ENCODE peak calls at places on chromosomes 5 and 9, in four cellular contexts. One of them, this sample, is unnamed.

GRCh38 chr9:24487250-24487861 is 58.3 kb downstream of the IZUMO3 start:
- DNase-seq in heart right ventricle: no peak
- DNase-seq in GM13977: no peak
- DNase-seq in HCT116: no peak
- DNase-seq in this sample: no peak

GRCh38 chr9:69975681-69976080 is 68.0 kb upstream of the MAMDC2 start:
- DNase-seq in heart right ventricle: no peak
- DNase-seq in GM13977: no peak
- DNase-seq in HCT116: no peak
- DNase-seq in this sample: no peak

GRCh38 chr5:100537946-100538345 is 2.8 kb downstream of the FAM174A start:
- DNase-seq in heart right ventricle: no peak
- DNase-seq in GM13977: no peak
- DNase-seq in HCT116: no peak
- DNase-seq in this sample: no peak

GRCh38 chr9:35862328-35862727 is 7.9 kb downstream of the OR13J1 start:
- DNase-seq in heart right ventricle: no peak
- DNase-seq in GM13977: no peak
- DNase-seq in HCT116: no peak
- DNase-seq in this sample: no peak

GRCh38 chr5:7169240-7169878 is 226.6 kb upstream of the ADCY2 start:
- DNase-seq in heart right ventricle: no peak
- DNase-seq in GM13977: no peak
- DNase-seq in HCT116: no peak
- DNase-seq in this sample: no peak

GRCh38 chr5:134063421-134063820 is 51.1 kb upstream of the TCF7 start:
- DNase-seq in heart right ventricle: no peak
- DNase-seq in GM13977: no peak
- DNase-seq in HCT116: no peak
- DNase-seq in this sample: no peak

GRCh38 chr9:8835291-8835690 is 1035.7 kb upstream of the DMAC1 start:
- DNase-seq in heart right ventricle: no peak
- DNase-seq in GM13977: no peak
- DNase-seq in HCT116: no peak
- DNase-seq in this sample: no peak

GRCh38 chr5:131814990-131815389 is 18.2 kb upstream of the FNIP1 start:
- DNase-seq in heart right ventricle: no peak
- DNase-seq in GM13977: no peak
- DNase-seq in HCT116: peak
- DNase-seq in this sample: no peak

GRCh38 chr9:114112778-114113585 is 13.9 kb upstream of the KIF12 start:
- DNase-seq in heart right ventricle: peak
- DNase-seq in GM13977: no peak
- DNase-seq in HCT116: no peak
- DNase-seq in this sample: peak

GRCh38 chr9:137429974-137430722 is 7.0 kb downstream of the NOXA1 start:
- DNase-seq in heart right ventricle: peak
- DNase-seq in GM13977: peak
- DNase-seq in HCT116: no peak
- DNase-seq in this sample: no peak

GRCh38 chr5:149420509-149421371 is 41.6 kb upstream of the IL17B start:
- DNase-seq in heart right ventricle: no peak
- DNase-seq in GM13977: no peak
- DNase-seq in HCT116: no peak
- DNase-seq in this sample: no peak

GRCh38 chr9:137460363-137461315 is 1.5 kb upstream of the NSMF start:
- DNase-seq in heart right ventricle: no peak
- DNase-seq in GM13977: no peak
- DNase-seq in HCT116: no peak
- DNase-seq in this sample: peak

GRCh38 chr5:75337366-75338021 is 474 bp downstream of the HMGCR start:
- DNase-seq in heart right ventricle: no peak
- DNase-seq in GM13977: no peak
- DNase-seq in HCT116: no peak
- DNase-seq in this sample: peak

GRCh38 chr9:121447341-121447834 is 52.3 kb downstream of the GGTA1 start:
- DNase-seq in heart right ventricle: no peak
- DNase-seq in GM13977: no peak
- DNase-seq in HCT116: no peak
- DNase-seq in this sample: no peak

GRCh38 chr5:66010476-66010875 is 84.1 kb downstream of the ERBIN start:
- DNase-seq in heart right ventricle: no peak
- DNase-seq in GM13977: no peak
- DNase-seq in HCT116: no peak
- DNase-seq in this sample: no peak

GRCh38 chr5:98227489-98227888 is 546.0 kb upstream of the RGMB start:
- DNase-seq in heart right ventricle: no peak
- DNase-seq in GM13977: no peak
- DNase-seq in HCT116: no peak
- DNase-seq in this sample: no peak

GRCh38 chr5:56176155-56176798 is 56.9 kb downstream of the ANKRD55 start:
- DNase-seq in heart right ventricle: no peak
- DNase-seq in GM13977: no peak
- DNase-seq in HCT116: no peak
- DNase-seq in this sample: peak

GRCh38 chr5:127281609-127282008 is 9.0 kb upstream of the MEGF10 start:
- DNase-seq in heart right ventricle: no peak
- DNase-seq in GM13977: no peak
- DNase-seq in HCT116: no peak
- DNase-seq in this sample: no peak

GRCh38 chr5:110275878-110276277 is 450.6 kb downstream of the TMEM232 start:
- DNase-seq in heart right ventricle: no peak
- DNase-seq in GM13977: no peak
- DNase-seq in HCT116: no peak
- DNase-seq in this sample: no peak

DNA sequence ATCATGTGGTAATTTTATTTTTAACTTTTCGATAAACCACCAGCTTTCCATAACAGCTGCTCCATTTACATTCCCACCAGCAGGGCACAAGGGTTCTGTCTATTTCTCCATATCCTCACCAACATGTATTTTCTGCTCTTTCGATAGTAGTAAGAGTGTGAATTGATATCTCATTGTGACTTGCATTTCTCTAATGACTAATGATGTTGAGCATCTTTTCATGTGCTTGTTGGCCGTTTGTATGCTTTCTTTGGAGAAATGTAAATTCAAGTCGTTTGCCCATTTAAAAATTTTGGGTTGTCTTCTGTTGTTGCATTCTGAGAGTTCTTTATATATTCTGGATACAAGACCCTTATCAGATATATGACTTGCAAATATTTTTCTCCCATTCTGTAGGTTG is 45.9 kb downstream of the PSD2 start:
- DNase-seq in heart right ventricle: no peak
- DNase-seq in GM13977: no peak
- DNase-seq in HCT116: no peak
- DNase-seq in this sample: no peak
- TF ChIP-seq CTCF in heart right ventricle: no peak
- TF ChIP-seq CTCF in GM13977: no peak
- TF ChIP-seq CTCF in HCT116: no peak
- TF ChIP-seq CTCF in this sample: no peak

DNA sequence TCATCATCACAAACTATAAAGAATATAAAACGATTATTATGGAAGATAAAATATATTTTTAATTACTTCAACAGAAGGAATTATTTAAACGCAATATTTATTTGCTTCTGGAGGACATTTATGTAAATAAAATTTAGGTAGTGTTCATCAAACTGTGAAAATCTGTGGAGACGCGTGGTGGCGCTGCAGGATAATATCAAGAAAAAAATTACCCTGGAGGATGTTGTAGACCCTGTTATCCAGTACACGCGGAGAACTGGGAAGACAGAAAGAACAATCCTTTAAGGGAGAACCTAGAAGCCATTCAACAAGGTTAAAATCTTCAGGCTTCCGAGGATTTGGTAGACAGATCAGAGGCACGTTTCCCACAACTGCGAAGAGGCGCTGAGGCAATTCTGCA is at the start of gene PCDHB12:
- DNase-seq in heart right ventricle: no peak
- DNase-seq in GM13977: no peak
- DNase-seq in HCT116: no peak
- DNase-seq in this sample: no peak
- TF ChIP-seq CTCF in heart right ventricle: peak
- TF ChIP-seq CTCF in GM13977: peak
- TF ChIP-seq CTCF in HCT116: no peak
- TF ChIP-seq CTCF in this sample: no peak

GRCh38 chr5:39005566-39006232 is 68.5 kb downstream of the RICTOR start:
- DNase-seq in heart right ventricle: no peak
- DNase-seq in GM13977: no peak
- DNase-seq in HCT116: no peak
- DNase-seq in this sample: no peak
- TF ChIP-seq CTCF in heart right ventricle: peak
- TF ChIP-seq CTCF in GM13977: no peak
- TF ChIP-seq CTCF in HCT116: peak
- TF ChIP-seq CTCF in this sample: no peak

GRCh38 chr5:41755705-41756104 is 114.5 kb downstream of the OXCT1 start:
- DNase-seq in heart right ventricle: no peak
- DNase-seq in GM13977: no peak
- DNase-seq in HCT116: no peak
- DNase-seq in this sample: no peak

GRCh38 chr5:41751867-41752266 is 118.4 kb downstream of the OXCT1 start:
- DNase-seq in heart right ventricle: no peak
- DNase-seq in GM13977: no peak
- DNase-seq in HCT116: no peak
- DNase-seq in this sample: no peak

DNA sequence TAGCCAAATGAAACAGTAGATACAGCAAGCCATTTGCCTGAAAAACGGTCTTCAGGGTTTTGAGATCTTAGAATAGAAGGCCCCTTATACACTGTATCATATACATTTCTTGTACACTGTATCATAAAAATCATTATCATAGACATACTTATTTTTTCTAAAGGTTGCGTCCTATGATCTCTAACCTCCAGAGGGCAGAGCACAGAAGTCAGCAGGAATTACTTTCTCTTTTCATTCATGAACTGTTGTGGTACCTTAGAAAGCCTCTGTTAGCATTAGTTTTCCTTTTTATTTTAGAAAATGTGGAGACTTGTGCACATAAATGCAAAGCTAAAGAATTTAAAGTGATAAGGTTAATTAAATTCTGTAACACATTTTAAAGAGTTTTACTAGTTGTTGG is 115.4 kb downstream of the OXCT1 start:
- DNase-seq in heart right ventricle: no peak
- DNase-seq in GM13977: no peak
- DNase-seq in HCT116: no peak
- DNase-seq in this sample: no peak
- TF ChIP-seq CTCF in heart right ventricle: peak
- TF ChIP-seq CTCF in GM13977: peak
- TF ChIP-seq CTCF in HCT116: no peak
- TF ChIP-seq CTCF in this sample: no peak

DNA sequence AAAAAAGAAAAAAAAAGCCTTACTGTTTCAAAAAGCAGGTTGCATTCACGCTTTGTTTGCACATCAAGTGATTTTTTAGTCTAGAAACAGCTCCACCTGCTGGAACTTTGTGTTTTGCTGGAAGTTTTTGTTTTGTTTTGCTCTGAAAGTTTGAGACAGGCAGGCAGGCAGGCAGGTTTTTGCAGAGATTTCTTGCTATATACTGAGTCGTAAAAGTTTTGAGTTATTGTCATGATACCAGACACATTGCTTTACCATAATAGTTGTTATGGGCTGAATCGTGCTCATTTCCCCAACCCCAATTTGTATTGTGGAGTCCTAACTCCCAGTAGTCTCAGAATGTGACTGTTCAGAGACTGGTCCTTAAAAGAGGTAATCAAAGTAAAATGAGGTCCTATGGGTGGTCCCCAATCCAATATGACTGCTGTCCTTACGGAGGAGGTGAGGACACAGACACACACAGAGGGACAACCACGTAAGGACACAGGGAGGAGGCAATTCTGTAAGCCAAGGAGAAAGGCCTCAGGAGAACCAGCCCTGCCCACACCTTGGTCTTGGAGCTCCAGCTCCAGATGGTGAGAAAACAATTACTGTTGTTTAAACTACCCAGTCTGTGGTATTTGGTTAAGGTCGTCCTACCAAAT is 20.9 kb downstream of the OR2Y1 start:
- DNase-seq in heart right ventricle: no peak
- DNase-seq in GM13977: peak
- DNase-seq in HCT116: peak
- DNase-seq in this sample: no peak
- TF ChIP-seq CTCF in heart right ventricle: peak
- TF ChIP-seq CTCF in GM13977: peak
- TF ChIP-seq CTCF in HCT116: peak
- TF ChIP-seq CTCF in this sample: no peak

GRCh38 chr9:98215821-98216220 is 23.4 kb upstream of the CORO2A start:
- DNase-seq in heart right ventricle: no peak
- DNase-seq in GM13977: no peak
- DNase-seq in HCT116: no peak
- DNase-seq in this sample: no peak
- TF ChIP-seq CTCF in heart right ventricle: peak
- TF ChIP-seq CTCF in GM13977: peak
- TF ChIP-seq CTCF in HCT116: peak
- TF ChIP-seq CTCF in this sample: no peak

DNA sequence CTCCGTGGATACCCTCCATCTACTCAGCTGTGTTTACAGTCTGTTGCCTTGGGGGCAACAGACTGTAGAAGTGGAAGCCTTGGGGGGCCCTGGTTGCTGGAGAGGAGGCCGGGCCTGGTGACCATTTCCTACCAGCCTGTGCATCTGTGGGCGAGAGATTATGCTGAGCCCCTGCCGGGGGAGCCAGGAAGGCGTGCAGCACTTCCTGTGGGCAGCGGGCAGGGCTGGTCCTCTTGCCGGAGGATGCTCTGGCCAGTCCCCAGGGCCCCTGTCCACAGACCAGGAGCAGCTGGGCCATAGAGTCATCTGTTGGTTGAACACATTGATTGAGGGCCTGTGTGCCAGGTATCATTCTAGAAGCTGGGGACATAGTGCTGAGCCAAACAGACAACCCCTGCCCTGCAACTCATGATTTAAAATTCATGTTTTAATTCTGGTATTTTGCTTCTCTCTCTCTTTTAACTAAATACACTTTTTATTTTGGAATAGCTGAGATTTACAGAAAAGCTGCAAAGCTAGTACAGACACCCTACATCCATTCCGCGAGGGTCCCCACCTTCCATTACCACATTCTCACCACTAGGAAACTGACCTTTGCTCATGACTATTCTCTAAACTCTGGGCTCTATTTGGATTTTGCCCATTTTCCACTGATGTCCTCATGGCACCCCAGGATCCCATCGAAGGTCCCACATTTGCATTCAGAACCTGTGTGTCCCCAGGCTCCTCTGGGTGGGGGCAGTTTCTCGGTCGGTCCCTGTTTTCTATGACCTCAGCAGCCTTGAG is 11.3 kb downstream of the ERGIC1 start:
- DNase-seq in heart right ventricle: no peak
- DNase-seq in GM13977: no peak
- DNase-seq in HCT116: no peak
- DNase-seq in this sample: no peak
- TF ChIP-seq CTCF in heart right ventricle: no peak
- TF ChIP-seq CTCF in GM13977: no peak
- TF ChIP-seq CTCF in HCT116: no peak
- TF ChIP-seq CTCF in this sample: no peak

This sample was measured in lower leg skin.